ENCODE peak calls at places on chromosomes 6 and 20, in four cellular contexts. Y is body of pancreas, D is right lobe of liver, B is ovary. E is an unnamed sample.

GRCh38 chr6:101392561-101393230 is 812 bp upstream of the GRIK2 start:
- DNase-seq in Y (no peak), D (no peak), B (no peak), E (no peak)

GRCh38 chr6:35392773-35393672 is 50.7 kb downstream of the PPARD start:
- DNase-seq in Y (no peak), D (no peak), B (peak), E (no peak)

GRCh38 chr6:111585241-111585968 is 20.3 kb downstream of the TRAF3IP2 start:
- DNase-seq in Y (no peak), D (no peak), B (no peak), E (no peak)

GRCh38 chr6:41683460-41684310 is 45.4 kb downstream of the MDFI start:
- DNase-seq in Y (peak), D (peak), B (peak), E (peak)

GRCh38 chr6:42522021-42522420 is 41.8 kb upstream of the UBR2 start:
- DNase-seq in Y (no peak), D (no peak), B (no peak), E (no peak)

GRCh38 chr6:30879684-30880427 is 4.5 kb upstream of the DDR1 start:
- DNase-seq in Y (no peak), D (no peak), B (no peak), E (peak)

GRCh38 chr20:2004171-2004570 is 10.3 kb upstream of the PDYN start:
- DNase-seq in Y (no peak), D (no peak), B (no peak), E (no peak)

GRCh38 chr20:50625986-50626677 is 65.2 kb downstream of the RIPOR3 start:
- DNase-seq in Y (peak), D (no peak), B (peak), E (no peak)

GRCh38 chr20:61125536-61126180 is 126.4 kb upstream of the CDH4 start:
- DNase-seq in Y (no peak), D (no peak), B (no peak), E (no peak)

GRCh38 chr20:54340206-54340605 is 132.3 kb downstream of the PFDN4 start:
- DNase-seq in Y (no peak), D (no peak), B (no peak), E (no peak)

GRCh38 chr20:50666709-50667310 is 24.5 kb downstream of the RIPOR3 start:
- DNase-seq in Y (no peak), D (no peak), B (no peak), E (no peak)

GRCh38 chr6:31949926-31950548 is 4.1 kb downstream of the CFB start:
- DNase-seq in Y (no peak), D (no peak), B (no peak), E (no peak)

GRCh38 chr6:31947070-31947675 is 1.3 kb downstream of the CFB start:
- DNase-seq in Y (no peak), D (no peak), B (no peak), E (no peak)

GRCh38 chr6:31947864-31948263 is 2.0 kb downstream of the CFB start:
- DNase-seq in Y (no peak), D (no peak), B (no peak), E (no peak)

GRCh38 chr6:31948306-31948705 is 2.4 kb downstream of the CFB start:
- DNase-seq in Y (no peak), D (no peak), B (no peak), E (no peak)

DNA sequence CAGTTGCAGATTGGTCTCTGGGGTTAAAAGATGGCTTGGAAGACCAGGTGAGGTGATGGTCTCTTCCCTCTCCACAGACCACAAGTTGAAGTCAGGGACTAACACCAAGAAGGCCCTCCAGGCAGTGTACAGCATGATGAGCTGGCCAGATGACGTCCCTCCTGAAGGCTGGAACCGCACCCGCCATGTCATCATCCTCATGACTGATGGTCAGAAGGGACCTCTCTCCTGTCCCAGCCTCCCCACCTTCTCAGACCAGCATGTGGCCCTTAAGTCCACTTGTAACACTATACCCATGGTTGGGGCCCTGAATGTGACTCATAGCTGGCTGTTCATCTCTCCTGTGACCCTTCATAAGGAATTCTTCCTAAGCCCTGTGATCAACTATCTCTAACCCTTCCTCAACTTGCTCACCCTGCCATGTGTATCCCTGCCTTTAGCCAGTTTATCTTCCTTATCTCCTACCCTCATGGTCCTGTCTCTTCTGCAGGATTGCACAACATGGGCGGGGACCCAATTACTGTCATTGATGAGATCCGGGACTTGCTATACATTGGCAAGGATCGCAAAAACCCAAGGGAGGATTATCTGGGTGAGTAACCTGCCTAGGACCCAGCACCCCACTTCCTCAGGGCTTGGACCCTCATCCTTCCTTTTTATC is 3.0 kb downstream of the CFB start:
- DNase-seq in Y (no peak), D (no peak), B (no peak), E (no peak)
- TF ChIP-seq POLR2A in Y (no peak), D (no peak), B (no peak), E (no peak)

GRCh38 chr6:63467247-63467954 is 104.9 kb upstream of the LOC128125822 start:
- DNase-seq in Y (no peak), D (no peak), B (no peak), E (no peak)
- TF ChIP-seq CTCF in Y (no peak), D (no peak), B (no peak), E (no peak)

GRCh38 chr20:10436053-10436699 is 1.1 kb downstream of the SLX4IP start:
- DNase-seq in Y (no peak), D (peak), B (peak), E (no peak)

GRCh38 chr20:10433623-10434466 is at the start of gene MKKS:
- DNase-seq in Y (peak), D (peak), B (peak), E (peak)

GRCh38 chr20:10434832-10435812 is at the start of gene SLX4IP:
- DNase-seq in Y (peak), D (peak), B (peak), E (peak)

GRCh38 chr20:10433014-10433622 is 904 bp downstream of the MKKS start:
- DNase-seq in Y (no peak), D (no peak), B (peak), E (no peak)

DNA sequence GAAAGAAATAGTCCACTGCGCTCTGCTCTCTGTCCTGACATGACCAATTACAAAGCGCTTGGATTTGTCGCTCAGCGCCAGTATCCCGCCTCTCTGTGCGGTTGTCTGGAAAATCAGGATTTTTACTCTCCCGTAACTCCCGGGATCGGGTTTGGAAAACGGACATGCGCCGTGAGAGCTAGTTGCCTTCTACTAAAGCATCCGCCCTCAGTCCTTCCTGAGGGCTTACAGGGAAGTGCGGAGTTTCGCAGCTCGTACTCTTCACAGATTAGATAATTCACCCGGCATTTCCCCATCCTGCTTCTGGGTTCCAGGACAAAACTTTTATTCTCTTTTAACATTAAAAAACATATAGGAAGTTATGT is 427 bp upstream of the MKKS start:
- DNase-seq in Y (peak), D (peak), B (peak), E (peak)
- TF ChIP-seq POLR2A in Y (peak), D (peak), B (peak), E (peak)

GRCh38 chr6:168704678-168705077 is 263.7 kb downstream of the SMOC2 start:
- DNase-seq in Y (no peak), D (no peak), B (no peak), E (no peak)
- TF ChIP-seq CTCF in Y (no peak), D (no peak), B (no peak), E (no peak)

GRCh38 chr6:13711384-13711725 is 280 bp downstream of the RANBP9 start:
- DNase-seq in Y (no peak), D (no peak), B (no peak), E (peak)

GRCh38 chr6:13710552-13711383 is 867 bp downstream of the RANBP9 start:
- DNase-seq in Y (peak), D (peak), B (peak), E (peak)

GRCh38 chr6:13709698-13710551 is 1.7 kb downstream of the RANBP9 start:
- DNase-seq in Y (no peak), D (no peak), B (no peak), E (no peak)

GRCh38 chr6:13712485-13712990 is 903 bp upstream of the RANBP9 start:
- DNase-seq in Y (peak), D (no peak), B (no peak), E (no peak)

DNA sequence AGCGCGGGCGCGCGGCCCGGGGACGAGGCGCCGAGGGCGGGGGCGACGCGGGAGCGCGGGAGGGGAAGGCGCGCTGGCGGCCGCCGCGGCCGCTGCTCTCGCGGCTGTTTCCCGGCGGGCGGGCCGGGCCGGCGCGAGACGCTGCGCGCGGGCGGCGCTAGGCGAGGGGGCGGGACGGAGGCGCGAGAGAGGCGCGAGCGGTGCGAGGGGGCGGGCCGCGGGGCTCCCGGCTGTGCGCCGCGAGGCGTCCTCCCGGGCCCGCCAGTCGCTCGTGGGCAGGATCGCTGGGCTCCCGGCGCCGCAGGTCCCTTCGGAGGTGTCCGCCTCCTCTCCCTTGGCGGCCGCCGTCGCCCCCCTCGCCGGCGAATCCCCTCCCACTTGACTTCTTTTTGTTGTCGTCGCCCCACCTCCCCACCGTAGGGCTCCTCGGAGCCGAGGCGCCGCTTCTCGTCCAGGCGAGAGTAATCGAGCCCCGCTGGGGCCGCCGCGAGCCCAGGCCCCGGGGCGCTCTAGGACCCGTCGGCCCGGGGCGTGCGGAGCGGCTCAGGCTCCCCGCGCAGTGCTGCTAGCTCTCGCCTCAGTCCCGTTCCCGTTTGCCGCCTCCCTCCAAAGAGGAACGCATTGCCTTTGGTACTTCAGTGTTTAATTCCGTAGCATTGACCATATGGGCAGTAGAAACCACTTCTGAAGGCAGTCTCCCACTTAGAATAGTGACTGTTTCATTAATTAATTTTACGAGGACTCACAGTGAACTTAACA is at the start of gene RANBP9:
- DNase-seq in Y (peak), D (peak), B (peak), E (peak)
- TF ChIP-seq POLR2A in Y (peak), D (peak), B (peak), E (peak)

GRCh38 chr6:75206338-75207210 is 721 bp upstream of the COL12A1 start:
- DNase-seq in Y (no peak), D (no peak), B (peak), E (no peak)
- TF ChIP-seq CTCF in Y (no peak), D (no peak), B (no peak), E (no peak)

DNA sequence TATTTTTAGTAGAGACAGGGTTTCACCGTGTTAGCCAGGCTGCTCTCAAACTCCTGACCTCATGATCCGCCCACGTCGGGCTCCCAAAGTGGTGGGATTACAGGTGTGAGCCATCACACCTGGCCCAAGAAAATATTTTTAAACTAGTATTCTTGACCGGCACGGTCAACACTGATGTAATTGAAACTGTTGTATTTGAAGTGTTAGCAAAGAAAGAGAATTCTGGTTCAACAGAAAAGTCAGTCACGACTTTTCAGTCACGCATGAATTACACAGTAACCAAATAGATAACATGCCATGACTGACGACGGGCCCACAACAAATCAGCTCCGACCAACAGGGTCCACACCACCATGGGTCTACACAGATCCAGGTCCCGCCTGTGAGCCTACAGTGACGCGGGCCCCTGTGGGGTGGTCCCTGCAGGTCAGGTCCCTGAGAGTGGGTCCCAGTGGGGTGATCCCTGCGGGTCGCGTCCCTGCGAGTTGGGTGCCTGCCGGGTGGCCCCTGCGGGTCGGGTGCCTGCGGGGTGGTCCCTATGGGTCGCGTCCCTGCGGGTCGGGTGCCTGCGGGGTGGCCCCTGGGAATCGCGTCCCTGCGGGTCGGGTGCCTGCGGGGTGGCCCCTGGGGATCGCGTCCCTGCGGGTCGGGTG is 1.0 kb downstream of the GMEB2 start:
- DNase-seq in Y (no peak), D (peak), B (peak), E (no peak)
- TF ChIP-seq POLR2A in Y (no peak), D (no peak), B (no peak), E (no peak)

GRCh38 chr6:43927525-43928210 is 157.7 kb downstream of the VEGFA start:
- DNase-seq in Y (no peak), D (peak), B (peak), E (peak)
- TF ChIP-seq CTCF in Y (no peak), D (no peak), B (no peak), E (peak)

GRCh38 chr6:26156105-26156849 is 69.0 kb downstream of the HFE start:
- DNase-seq in Y (peak), D (peak), B (peak), E (peak)
- TF ChIP-seq POLR2A in Y (peak), D (peak), B (peak), E (peak)

GRCh38 chr20:32741151-32741550 is 2.1 kb downstream of the COMMD7 start:
- DNase-seq in Y (no peak), D (no peak), B (no peak), E (no peak)

GRCh38 chr20:32737371-32738223 is 5.7 kb downstream of the COMMD7 start:
- DNase-seq in Y (no peak), D (no peak), B (no peak), E (no peak)

GRCh38 chr20:32743237-32744112 is at the start of gene COMMD7:
- DNase-seq in Y (peak), D (peak), B (peak), E (peak)

GRCh38 chr20:32742322-32743236 is 688 bp downstream of the COMMD7 start:
- DNase-seq in Y (no peak), D (no peak), B (no peak), E (peak)
- TF ChIP-seq CTCF in Y (no peak), D (no peak), B (no peak), E (no peak)